ENCODE peak calls at places on chromosomes 4 and X, in eight cellular contexts. J is CD4-positive, CD25-positive, alpha-beta regulatory T cell; F is body of pancreas; U is astrocyte; Y is tibial artery; N is hepatocyte; C is upper lobe of right lung; V is right lobe of liver. H is an unnamed sample. For H3K36me3 and H3K27me3, the result is how much of the 10 kb centered on the place peaks cover.

GRCh38 chr4:173731257-173731656 is 201.2 kb upstream of the HAND2 start:
- DNase-seq in J (no peak), C (no peak), Y (no peak), N (no peak), F (no peak), V (no peak), U (no peak), H (no peak)

GRCh38 chr4:184536881-184537248 is 62.5 kb upstream of the IRF2 start:
- DNase-seq in C (no peak), F (no peak), J (no peak), Y (no peak), U (no peak), V (no peak), N (no peak), H (no peak)

GRCh38 chrX:25001808-25002657 is 13.7 kb downstream of the ARX start:
- DNase-seq in F (no peak), C (no peak), V (no peak), U (no peak), J (no peak), N (peak), Y (no peak), H (no peak)

GRCh38 chrX:108312011-108312410 is 126.2 kb downstream of the COL4A6 start:
- DNase-seq in F (no peak), Y (no peak), C (no peak), U (peak), V (no peak), N (no peak), J (no peak), H (peak)

GRCh38 chr4:102759835-102760644 is 728 bp downstream of the MANBA start:
- DNase-seq in V (no peak), U (peak), C (no peak), Y (peak), J (peak), F (peak), N (peak), H (peak)

GRCh38 chr4:173182403-173182802 is 13.8 kb downstream of the GALNT7 start:
- DNase-seq in J (no peak), U (peak), N (no peak), C (no peak), F (no peak), Y (no peak), V (no peak), H (peak)

GRCh38 chr4:560731-561211 is 15.3 kb downstream of the TMEM271 start:
- DNase-seq in V (no peak), N (no peak), C (no peak), U (no peak), F (no peak), J (no peak), Y (no peak), H (no peak)

GRCh38 chrX:68894142-68894512 is 65.3 kb downstream of the EFNB1 start:
- DNase-seq in V (no peak), J (no peak), Y (peak), U (no peak), C (no peak), F (no peak), N (no peak), H (no peak)

GRCh38 chrX:69060631-69061408 is 104.4 kb downstream of the PJA1 start:
- DNase-seq in Y (no peak), U (peak), F (peak), V (no peak), C (no peak), J (no peak), N (peak), H (peak)

GRCh38 chr4:93779228-93779627 is 49.3 kb upstream of the ATOH1 start:
- DNase-seq in N (no peak), J (no peak), V (no peak), Y (no peak), F (no peak), U (no peak), C (no peak), H (no peak)

GRCh38 chrX:140091276-140091886 is 126.1 kb upstream of the CXorf66 start:
- DNase-seq in V (peak), J (no peak), U (no peak), F (peak), C (peak), Y (peak), N (peak), H (no peak)

GRCh38 chrX:18149454-18149853 is 71.2 kb downstream of the BEND2 start:
- DNase-seq in V (no peak), N (no peak), J (no peak), F (no peak), Y (no peak), U (no peak), C (no peak), H (no peak)

GRCh38 chrX:68999931-69000330 is 165.3 kb downstream of the PJA1 start:
- DNase-seq in C (no peak), F (no peak), J (no peak), N (no peak), U (no peak), V (no peak), Y (no peak), H (peak)

GRCh38 chr4:10502717-10503116 is 45.5 kb upstream of the ZNF518B start:
- DNase-seq in C (no peak), N (no peak), Y (no peak), V (no peak), J (no peak), F (no peak), U (no peak), H (no peak)

GRCh38 chrX:140502491-140503229 is 2.2 kb downstream of the SOX3 start:
- DNase-seq in F (no peak), V (no peak), Y (no peak), J (no peak), C (no peak), U (no peak), N (no peak), H (no peak)

GRCh38 chr4:22667332-22667731 is 25.4 kb upstream of the GBA3 start:
- DNase-seq in U (no peak), J (no peak), V (no peak), Y (no peak), N (no peak), C (no peak), F (no peak), H (no peak)

GRCh38 chrX:96771500-96771899 is 86.9 kb downstream of the DIAPH2 start:
- DNase-seq in N (no peak), U (no peak), Y (no peak), C (no peak), J (no peak), V (no peak), F (no peak), H (no peak)

GRCh38 chr4:47486306-47486705 is 1.2 kb downstream of the ATP10D start:
- DNase-seq in F (no peak), N (no peak), V (no peak), Y (no peak), J (no peak), C (no peak), U (no peak), H (no peak)

GRCh38 chr4:79241846-79242245 is 84.0 kb downstream of the NAA11 start:
- DNase-seq in C (no peak), N (no peak), Y (no peak), J (no peak), V (no peak), F (no peak), U (peak), H (peak)

GRCh38 chr4:128333309-128334006 is 45.8 kb upstream of the PGRMC2 start:
- DNase-seq in V (no peak), Y (no peak), N (no peak), U (no peak), C (no peak), F (no peak), J (no peak), H (no peak)

GRCh38 chr4:67054901-67055300 is 490.4 kb downstream of the CENPC start:
- DNase-seq in Y (no peak), J (no peak), F (no peak), U (peak), C (no peak), N (no peak), V (no peak), H (no peak)

GRCh38 chr4:121740796-121741409 is 24.1 kb downstream of the SMIM43 start:
- DNase-seq in Y (no peak), C (no peak), U (no peak), V (no peak), N (no peak), F (no peak), J (no peak), H (peak)

GRCh38 chr4:47465008-47465407 is 1.5 kb upstream of the COMMD8 start:
- DNase-seq in J (no peak), V (no peak), Y (no peak), F (no peak), U (no peak), N (no peak), C (no peak), H (peak)

GRCh38 chr4:132328761-132329160 is 820.3 kb upstream of the PCDH10 start:
- DNase-seq in F (no peak), C (no peak), Y (no peak), J (no peak), U (no peak), V (no peak), N (no peak), H (no peak)

GRCh38 chr4:168864831-168865541 is 145.1 kb downstream of the CBR4 start:
- DNase-seq in C (no peak), N (no peak), F (no peak), V (no peak), U (peak), J (no peak), Y (no peak), H (no peak)

GRCh38 chrX:97021680-97022079 is 138.0 kb downstream of the RPA4 start:
- DNase-seq in N (no peak), F (no peak), C (no peak), V (no peak), Y (no peak), J (no peak), U (peak), H (peak)

GRCh38 chrX:47991263-47992092 is 12.3 kb downstream of the ZNF182 start:
- DNase-seq in J (no peak), V (no peak), U (peak), F (no peak), C (no peak), N (no peak), Y (no peak), H (peak)

GRCh38 chr4:123209436-123209835 is 187.2 kb upstream of the SPRY1 start:
- DNase-seq in U (no peak), F (no peak), V (no peak), Y (no peak), J (no peak), N (no peak), C (no peak), H (no peak)

GRCh38 chr4:140135529-140136021 is 18.4 kb downstream of the MAML3 start:
- DNase-seq in V (no peak), U (peak), C (peak), F (peak), Y (no peak), J (no peak), N (peak), H (no peak)

GRCh38 chr4:184669251-184669650 is 19.7 kb downstream of the PRIMPOL start:
- DNase-seq in F (no peak), C (no peak), V (no peak), N (no peak), Y (no peak), J (no peak), U (peak), H (no peak)

GRCh38 chrX:50594788-50595187 is 124.2 kb upstream of the DGKK start:
- DNase-seq in U (no peak), F (no peak), C (no peak), V (no peak), J (no peak), N (no peak), Y (no peak), H (no peak)

DNA sequence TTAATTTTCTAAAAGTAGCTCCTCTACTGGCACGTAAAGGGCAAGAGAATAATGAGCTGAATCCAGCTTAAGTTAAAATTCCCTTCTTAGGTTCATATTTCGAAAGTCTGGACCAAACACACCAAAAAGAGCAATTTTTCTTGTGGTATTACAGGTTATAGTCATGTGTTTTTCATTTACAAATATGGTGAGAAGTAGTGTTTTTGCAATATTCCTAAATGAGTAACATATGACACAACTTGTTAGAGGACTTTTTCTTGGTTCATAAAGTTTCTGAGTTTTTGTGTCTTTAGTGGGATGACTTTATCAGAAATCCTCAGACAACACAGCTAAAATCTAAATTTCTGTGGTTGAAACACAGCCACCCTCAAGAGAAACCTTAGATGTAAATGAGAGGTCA is 172.1 kb downstream of the AFF2 start:
- DNase-seq in V (no peak), J (no peak), Y (no peak), U (no peak), N (no peak), F (no peak), C (no peak), H (no peak)
- H3K36me3 ChIP-seq in V (under half), J (under half), Y (under half), U (under half), N (under half), F (under half), C (under half), H (under half)

DNA sequence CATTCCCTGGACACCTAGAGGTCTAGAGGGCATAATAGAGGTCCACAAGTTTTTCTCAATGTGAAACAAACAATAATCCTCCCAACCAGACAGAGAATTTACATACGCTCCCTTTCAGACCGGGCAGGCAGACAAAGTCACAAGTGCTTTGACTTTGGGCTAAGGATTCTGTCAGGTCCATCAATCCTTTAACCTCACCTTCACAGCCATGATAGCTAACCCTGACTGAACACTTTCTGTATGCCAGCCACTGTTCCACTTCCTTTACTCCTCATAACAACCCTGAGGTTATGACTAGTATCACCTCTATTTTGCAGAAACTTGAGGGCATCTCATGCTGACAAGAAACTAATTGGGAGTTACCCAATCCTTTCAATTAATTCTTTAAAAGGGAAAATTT is 118.8 kb upstream of the AFF2 start:
- DNase-seq in F (no peak), Y (no peak), J (no peak), U (no peak), V (no peak), N (no peak), C (no peak), H (no peak)
- H3K4me3 ChIP-seq in F (no peak), Y (no peak), J (peak), U (no peak), V (no peak), N (no peak), C (no peak), H (no peak)

DNA sequence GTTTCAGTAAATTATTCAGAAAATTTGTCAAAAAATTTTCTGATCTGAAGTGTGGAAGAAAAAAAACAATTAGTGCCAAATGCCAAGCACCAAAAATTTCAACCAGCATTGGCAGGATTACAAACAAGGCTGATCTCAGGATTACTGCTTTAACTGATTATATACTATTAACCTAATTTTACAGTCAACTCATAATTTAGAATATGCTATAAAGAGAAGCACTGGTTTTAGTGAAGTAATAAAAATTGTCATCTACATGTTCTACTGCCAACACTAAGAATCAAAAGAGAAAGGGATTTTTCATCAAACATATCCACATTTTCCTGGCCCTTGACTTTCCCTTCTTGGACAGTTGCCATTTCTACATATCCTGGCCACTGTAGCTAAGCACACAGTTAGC is 33.9 kb downstream of the THOC2 start:
- DNase-seq in V (no peak), Y (no peak), N (no peak), C (no peak), J (no peak), F (no peak), U (no peak), H (no peak)
- H3K27me3 ChIP-seq in V (under half), Y (under half), N (under half), C (under half), J (under half), F (under half), U (under half), H (under half)

GRCh38 chr4:107997794-107998193 is 8.1 kb downstream of the HADH start:
- DNase-seq in N (no peak), Y (no peak), F (no peak), U (no peak), C (no peak), V (no peak), J (no peak), H (no peak)

GRCh38 chr4:107997001-107997788 is 7.5 kb downstream of the HADH start:
- DNase-seq in C (no peak), F (no peak), J (no peak), N (no peak), Y (peak), U (peak), V (no peak), H (no peak)

GRCh38 chr4:108001540-108001939 is 11.9 kb downstream of the HADH start:
- DNase-seq in C (no peak), Y (no peak), N (no peak), V (no peak), J (no peak), F (no peak), U (no peak), H (no peak)

GRCh38 chr4:108003964-108004630 is 14.4 kb downstream of the HADH start:
- DNase-seq in N (no peak), U (no peak), J (no peak), C (no peak), F (no peak), Y (no peak), V (no peak), H (no peak)

GRCh38 chr4:107999932-108000539 is 10.3 kb downstream of the HADH start:
- DNase-seq in C (no peak), Y (no peak), J (no peak), N (no peak), U (no peak), V (no peak), F (no peak), H (peak)
- H3K36me3 ChIP-seq in C (under half), Y (under half), J (under half), N (under half), U (under half), V (under half), F (under half), H (under half)

DNA sequence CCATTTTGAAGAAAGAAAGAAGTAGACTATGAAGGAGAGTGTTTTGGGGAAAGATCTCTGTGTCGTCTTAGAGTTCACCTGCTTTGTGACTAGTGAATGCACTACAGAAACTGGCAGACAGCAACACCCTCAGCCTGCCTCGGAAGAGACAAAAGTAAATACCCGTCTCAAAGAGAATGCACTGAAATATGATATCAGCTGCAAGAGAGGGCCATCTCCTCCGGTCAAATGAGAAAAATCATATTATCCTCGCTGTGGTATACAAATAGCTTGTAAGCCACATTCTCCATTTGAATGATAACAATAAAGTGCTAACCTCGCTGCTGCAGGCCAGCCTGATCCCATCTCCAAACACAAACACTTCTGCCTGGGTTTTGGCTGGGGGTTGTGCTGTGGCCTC is 46.2 kb downstream of the ALPK1 start:
- DNase-seq in C (no peak), U (no peak), N (no peak), F (no peak), Y (no peak), V (no peak), J (no peak), H (no peak)
- H3K4me3 ChIP-seq in C (no peak), U (no peak), N (no peak), F (no peak), Y (no peak), V (no peak), J (no peak), H (no peak)

DNA sequence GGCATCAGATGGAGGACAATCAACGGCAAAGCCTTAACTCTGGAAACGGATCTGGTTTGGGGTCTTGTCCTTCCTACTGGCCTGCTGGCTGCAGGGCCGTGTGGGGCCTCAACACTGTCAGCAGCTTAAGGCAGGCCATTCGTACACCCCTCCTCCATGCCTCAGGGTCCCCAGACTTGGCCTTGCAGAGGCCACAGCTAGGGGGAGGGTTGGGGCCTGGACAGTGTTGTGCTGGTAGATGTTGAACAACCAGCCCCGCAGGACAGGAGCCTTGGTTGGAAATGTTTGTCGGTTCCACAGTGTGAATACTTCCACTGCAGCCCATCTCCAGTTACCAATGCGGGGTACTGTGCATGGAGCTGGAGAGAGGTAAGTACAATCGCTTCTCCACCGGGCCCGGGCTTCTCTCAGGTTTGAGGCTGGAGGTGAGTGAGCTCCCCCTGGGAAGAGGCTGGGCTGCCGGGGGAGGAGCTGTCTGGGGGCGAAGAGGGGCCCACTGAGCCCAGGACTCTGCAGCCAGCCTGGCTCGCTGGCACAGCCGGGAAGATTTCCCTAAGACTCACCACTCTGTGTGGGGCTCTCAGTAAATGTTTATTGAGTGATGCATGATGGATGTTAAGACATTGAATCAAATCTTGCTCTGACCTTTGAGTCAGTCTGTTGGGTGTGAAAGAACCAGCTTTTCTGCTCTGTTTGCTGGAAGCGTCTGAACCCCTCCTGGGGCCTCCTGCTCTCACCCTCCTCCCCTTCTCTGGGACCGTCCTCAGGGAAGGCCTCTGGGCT is 19.7 kb upstream of the GPR78 start:
- DNase-seq in Y (peak), U (no peak), C (peak), F (no peak), N (peak), J (no peak), V (no peak), H (peak)
- H3K27me3 ChIP-seq in Y (under half), U (under half), C (under half), F (under half), N (under half), J (under half), V (under half), H (under half)

DNA sequence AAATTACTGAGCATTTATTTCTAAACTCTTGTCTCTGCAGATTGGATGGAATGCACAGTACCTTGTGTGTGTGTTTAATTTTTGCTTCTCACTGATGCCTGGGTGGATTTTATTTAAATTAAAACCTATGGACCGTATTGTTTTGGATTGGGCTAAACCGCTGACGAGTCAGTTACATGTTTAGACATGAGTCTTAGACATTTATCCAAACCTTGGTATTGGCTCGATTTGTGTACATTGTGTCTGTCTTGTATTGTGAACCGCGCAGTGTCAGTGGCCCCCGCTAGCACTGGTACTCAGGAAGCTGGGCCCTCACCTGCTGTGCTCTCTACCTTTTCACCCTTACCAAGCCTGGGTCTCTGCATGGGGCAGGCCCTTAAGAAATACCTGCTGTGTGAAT is 40.8 kb upstream of the TADA2B start:
- DNase-seq in V (no peak), C (no peak), Y (no peak), N (no peak), F (no peak), J (no peak), U (no peak), H (peak)
- H3K36me3 ChIP-seq in V (under half), C (half or more), Y (half or more), N (under half), F (under half), J (half or more), U (under half), H (under half)